ENCODE peak calls at places on chromosome 15, in five cellular contexts. Z, I, Y, R and S are unnamed samples.

GRCh38 chr15:41609123-41609522 is 50.1 kb downstream of the TYRO3 start:
- DNase-seq in Z (no peak), I (no peak), R (no peak), Y (no peak), S (no peak)

GRCh38 chr15:63899193-63899592 is 65.4 kb upstream of the HERC1 start:
- DNase-seq in R (no peak), I (no peak), Y (no peak), Z (no peak), S (no peak)

GRCh38 chr15:39756806-39757522 is 25.7 kb downstream of the FSIP1 start:
- DNase-seq in Z (no peak), I (peak; percentile 36), R (no peak), Y (peak; percentile 89), S (no peak)

GRCh38 chr15:55197719-55198118 is 978 bp upstream of the RSL24D1 start:
- DNase-seq in R (no peak), I (no peak), Y (no peak), Z (no peak), S (no peak)

GRCh38 chr15:70047386-70048195 is 50.1 kb downstream of the TLE3 start:
- DNase-seq in I (no peak), Z (no peak), Y (no peak), R (no peak), S (no peak)

GRCh38 chr15:100759116-100759515 is 120.5 kb upstream of the ALDH1A3 start:
- DNase-seq in Z (no peak), I (no peak), Y (peak; percentile 58), R (no peak), S (no peak)

GRCh38 chr15:67914537-67915373 is 74.9 kb upstream of the RNU6-1 start:
- DNase-seq in Z (no peak), Y (peak; percentile 86), I (peak; percentile 87), R (no peak), S (peak; percentile 62)

GRCh38 chr15:99416191-99417188 is 149.3 kb upstream of the MEF2A start:
- DNase-seq in Y (no peak), Z (no peak), R (no peak), I (no peak), S (peak; percentile 65)

GRCh38 chr15:56984681-56985515 is 66.5 kb downstream of the TCF12 start:
- DNase-seq in Y (no peak), Z (no peak), R (no peak), I (no peak), S (no peak)

GRCh38 chr15:101613130-101614000 is 38.8 kb downstream of the TM2D3 start:
- DNase-seq in Z (no peak), Y (peak; percentile 80), R (peak; percentile 47), I (peak; percentile 65), S (no peak)

GRCh38 chr15:64068133-64068532 is 21.8 kb upstream of the DAPK2 start:
- DNase-seq in Z (no peak), Y (no peak), I (no peak), R (no peak), S (no peak)

GRCh38 chr15:67133738-67134576 is 68.6 kb downstream of the SMAD3 start:
- DNase-seq in Z (peak; percentile 29), Y (no peak), I (no peak), R (no peak), S (no peak)

GRCh38 chr15:39304201-39304841 is 276.6 kb upstream of the THBS1 start:
- DNase-seq in I (no peak), R (no peak), Z (no peak), Y (peak; percentile 38), S (no peak)

GRCh38 chr15:75727031-75727531 is 14.4 kb upstream of the CSPG4 start:
- DNase-seq in Z (no peak), Y (no peak), R (no peak), I (no peak), S (peak; percentile 35)

GRCh38 chr15:61651267-61651666 is 409.0 kb downstream of the VPS13C start:
- DNase-seq in Z (no peak), I (no peak), R (no peak), Y (no peak), S (no peak)

GRCh38 chr15:95278532-95279265 is 1047.3 kb downstream of the MCTP2 start:
- DNase-seq in Z (no peak), Y (no peak), I (no peak), R (no peak), S (no peak)

GRCh38 chr15:60993008-60993407 is 236.1 kb downstream of the RORA start:
- DNase-seq in Y (no peak), I (no peak), Z (no peak), R (no peak), S (no peak)

GRCh38 chr15:51558421-51558820 is 64.2 kb downstream of the DMXL2 start:
- DNase-seq in Z (no peak), Y (no peak), I (no peak), R (no peak), S (no peak)
- H3K36me3 ChIP-seq in Z (no peaks in the 10 kb centered on the region), Y (no peaks in the 10 kb centered on the region), I (no peaks in the 10 kb centered on the region), R (no peaks in the 10 kb centered on the region), S (no peaks in the 10 kb centered on the region)

GRCh38 chr15:28107894-28108255 is 8.8 kb upstream of the OCA2 start:
- DNase-seq in Z (no peak), I (no peak), R (no peak), Y (no peak), S (no peak)

GRCh38 chr15:28105793-28106192 is 6.7 kb upstream of the OCA2 start:
- DNase-seq in Y (no peak), R (no peak), Z (no peak), I (no peak), S (peak; percentile 26)

GRCh38 chr15:28105224-28105791 is 6.2 kb upstream of the OCA2 start:
- DNase-seq in I (no peak), Z (no peak), Y (no peak), R (no peak), S (no peak)

GRCh38 chr15:28106294-28107110 is 7.4 kb upstream of the OCA2 start:
- DNase-seq in I (no peak), R (peak; percentile 87), Y (peak; percentile 38), Z (no peak), S (peak; percentile 65)

DNA sequence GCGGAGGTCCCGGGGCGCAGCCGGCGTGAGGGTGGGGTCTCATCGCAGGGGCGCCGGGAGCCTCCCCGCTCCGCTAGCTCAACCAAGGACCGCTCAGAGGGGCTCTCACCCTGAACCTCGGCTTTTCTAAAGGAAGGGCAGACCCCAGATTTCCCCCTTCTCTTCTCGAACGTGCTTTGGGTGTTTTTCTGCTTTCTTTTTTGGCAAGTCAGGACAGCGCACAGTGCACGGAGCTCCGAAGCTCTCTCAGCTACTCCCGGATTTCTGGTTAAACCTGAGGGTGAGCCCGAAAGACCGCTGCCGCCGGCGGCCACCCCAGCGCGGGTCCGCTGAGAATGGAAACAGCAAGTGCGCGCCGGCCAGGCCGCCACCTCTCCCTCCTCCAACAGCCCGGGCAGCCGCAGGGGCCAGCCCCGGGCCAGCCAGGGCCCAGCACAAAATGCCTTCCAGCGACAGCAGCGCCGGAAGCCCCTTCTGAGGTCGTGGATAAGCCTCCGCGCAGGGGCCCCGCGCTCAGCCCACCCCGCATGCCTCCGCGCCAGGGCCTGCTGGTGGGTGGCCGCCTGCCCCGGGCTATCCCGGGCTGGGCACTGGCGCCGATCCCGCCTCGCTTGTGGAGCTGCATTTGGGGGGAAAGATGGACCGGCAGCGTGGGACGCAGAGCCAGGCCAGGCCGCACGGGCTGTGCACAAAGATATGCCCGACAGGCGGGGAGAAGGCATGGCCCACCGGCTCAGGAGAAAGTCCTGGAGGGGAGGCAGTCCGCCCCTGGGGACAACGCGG is 8.2 kb upstream of the OCA2 start:
- DNase-seq in Y (no peak), I (no peak), Z (no peak), R (peak; percentile 86), S (peak; percentile 81)
- H3K4me3 ChIP-seq in Y (peak overlapping the region; percentile 45), I (peak overlapping the region; percentile 37), Z (peak overlapping the region; percentile 65), R (peak overlapping the region; percentile 23), S (peak overlapping the region; percentile 79)

GRCh38 chr15:92467245-92467644 is 73.6 kb downstream of the ST8SIA2 start:
- DNase-seq in I (no peak), R (peak; percentile 52), Y (no peak), Z (no peak), S (peak; percentile 18)

GRCh38 chr15:92463826-92464225 is 70.1 kb downstream of the ST8SIA2 start:
- DNase-seq in Z (no peak), R (no peak), Y (no peak), I (no peak), S (no peak)

GRCh38 chr15:92468987-92469386 is 75.3 kb downstream of the ST8SIA2 start:
- DNase-seq in I (no peak), Y (no peak), R (no peak), Z (no peak), S (no peak)

GRCh38 chr15:92463352-92463751 is 69.7 kb downstream of the ST8SIA2 start:
- DNase-seq in I (no peak), Y (no peak), Z (no peak), R (no peak), S (peak; percentile 32)

GRCh38 chr15:92466834-92467233 is 73.2 kb downstream of the ST8SIA2 start:
- DNase-seq in R (peak; percentile 28), I (no peak), Z (no peak), Y (no peak), S (peak; percentile 29)
- H3K36me3 ChIP-seq in R (no peaks in the 10 kb centered on the region), I (no peaks in the 10 kb centered on the region), Z (no peaks in the 10 kb centered on the region), Y (no peaks in the 10 kb centered on the region), S (peaks cover 10% of the 10 kb centered on the region)

GRCh38 chr15:74545776-74546656 is 5.0 kb downstream of the ARID3B start:
- DNase-seq in Z (peak; percentile 67), I (peak; percentile 99), Y (peak; percentile 97), R (peak; percentile 98), S (peak; percentile 51)
- H3K4me3 ChIP-seq in Z (no peak overlapping the region), I (no peak overlapping the region), Y (no peak overlapping the region), R (no peak overlapping the region), S (peak overlapping the region; percentile 28)